ENCODE peak calls at places on chromosomes 3 and 15, in seven cellular contexts. One of them, this sample, is unnamed.

GRCh38 chr3:146019508-146019907 is 141.5 kb downstream of the PLOD2 start:
- DNase-seq in iPS-NIHi11: no peak
- DNase-seq in natural killer cell treated with Interleukin-12 subunit alpha and Interleukin-12 subunit beta and Interleukin-15 and Interleukin-18, amount 100 ng/mL, for 72 hours: no peak
- DNase-seq in EL: no peak
- DNase-seq in left cardiac atrium: no peak
- DNase-seq in NCI-H1436: no peak
- DNase-seq in GM12891: no peak
- DNase-seq in this sample: no peak

GRCh38 chr3:134074790-134075567 is 45.3 kb upstream of the SLCO2A1 start:
- DNase-seq in left cardiac atrium: no peak
- DNase-seq in GM12891: no peak
- DNase-seq in natural killer cell treated with Interleukin-12 subunit alpha and Interleukin-12 subunit beta and Interleukin-15 and Interleukin-18, amount 100 ng/mL, for 72 hours: no peak
- DNase-seq in iPS-NIHi11: no peak
- DNase-seq in NCI-H1436: no peak
- DNase-seq in EL: no peak
- DNase-seq in this sample: no peak

GRCh38 chr3:148379763-148380162 is 317.9 kb upstream of the AGTR1 start:
- DNase-seq in left cardiac atrium: no peak
- DNase-seq in NCI-H1436: peak
- DNase-seq in natural killer cell treated with Interleukin-12 subunit alpha and Interleukin-12 subunit beta and Interleukin-15 and Interleukin-18, amount 100 ng/mL, for 72 hours: no peak
- DNase-seq in EL: peak
- DNase-seq in iPS-NIHi11: peak
- DNase-seq in GM12891: peak
- DNase-seq in this sample: no peak

GRCh38 chr3:61855211-61855610 is 293.8 kb downstream of the PTPRG start:
- DNase-seq in iPS-NIHi11: no peak
- DNase-seq in natural killer cell treated with Interleukin-12 subunit alpha and Interleukin-12 subunit beta and Interleukin-15 and Interleukin-18, amount 100 ng/mL, for 72 hours: no peak
- DNase-seq in NCI-H1436: no peak
- DNase-seq in GM12891: no peak
- DNase-seq in left cardiac atrium: no peak
- DNase-seq in EL: no peak
- DNase-seq in this sample: no peak

GRCh38 chr15:74158855-74159650 is 14.5 kb upstream of the ISLR start:
- DNase-seq in NCI-H1436: no peak
- DNase-seq in iPS-NIHi11: no peak
- DNase-seq in EL: no peak
- DNase-seq in left cardiac atrium: no peak
- DNase-seq in natural killer cell treated with Interleukin-12 subunit alpha and Interleukin-12 subunit beta and Interleukin-15 and Interleukin-18, amount 100 ng/mL, for 72 hours: no peak
- DNase-seq in GM12891: no peak
- DNase-seq in this sample: no peak

GRCh38 chr15:52040167-52040900 is 21.3 kb downstream of the MAPK6 start:
- DNase-seq in EL: no peak
- DNase-seq in left cardiac atrium: no peak
- DNase-seq in natural killer cell treated with Interleukin-12 subunit alpha and Interleukin-12 subunit beta and Interleukin-15 and Interleukin-18, amount 100 ng/mL, for 72 hours: no peak
- DNase-seq in iPS-NIHi11: no peak
- DNase-seq in NCI-H1436: no peak
- DNase-seq in GM12891: no peak
- DNase-seq in this sample: no peak

GRCh38 chr3:197371521-197372075 is 73.2 kb upstream of the DLG1 start:
- DNase-seq in EL: no peak
- DNase-seq in NCI-H1436: peak
- DNase-seq in left cardiac atrium: no peak
- DNase-seq in iPS-NIHi11: peak
- DNase-seq in natural killer cell treated with Interleukin-12 subunit alpha and Interleukin-12 subunit beta and Interleukin-15 and Interleukin-18, amount 100 ng/mL, for 72 hours: no peak
- DNase-seq in GM12891: no peak
- DNase-seq in this sample: no peak

GRCh38 chr3:186413615-186414415 is 51.8 kb upstream of the DGKG start:
- DNase-seq in left cardiac atrium: peak
- DNase-seq in iPS-NIHi11: peak
- DNase-seq in GM12891: no peak
- DNase-seq in NCI-H1436: no peak
- DNase-seq in EL: peak
- DNase-seq in natural killer cell treated with Interleukin-12 subunit alpha and Interleukin-12 subunit beta and Interleukin-15 and Interleukin-18, amount 100 ng/mL, for 72 hours: no peak
- DNase-seq in this sample: peak

GRCh38 chr15:83698294-83698693 is 44.4 kb downstream of the ADAMTSL3 start:
- DNase-seq in EL: peak
- DNase-seq in natural killer cell treated with Interleukin-12 subunit alpha and Interleukin-12 subunit beta and Interleukin-15 and Interleukin-18, amount 100 ng/mL, for 72 hours: no peak
- DNase-seq in left cardiac atrium: peak
- DNase-seq in GM12891: no peak
- DNase-seq in iPS-NIHi11: no peak
- DNase-seq in NCI-H1436: no peak
- DNase-seq in this sample: peak

GRCh38 chr3:152039887-152040286 is 166.4 kb downstream of the SUCNR1 start:
- DNase-seq in NCI-H1436: no peak
- DNase-seq in EL: no peak
- DNase-seq in left cardiac atrium: no peak
- DNase-seq in natural killer cell treated with Interleukin-12 subunit alpha and Interleukin-12 subunit beta and Interleukin-15 and Interleukin-18, amount 100 ng/mL, for 72 hours: no peak
- DNase-seq in GM12891: no peak
- DNase-seq in iPS-NIHi11: no peak
- DNase-seq in this sample: no peak

GRCh38 chr3:172154768-172155649 is 115.6 kb downstream of the FNDC3B start:
- DNase-seq in iPS-NIHi11: no peak
- DNase-seq in GM12891: no peak
- DNase-seq in left cardiac atrium: no peak
- DNase-seq in EL: no peak
- DNase-seq in NCI-H1436: no peak
- DNase-seq in natural killer cell treated with Interleukin-12 subunit alpha and Interleukin-12 subunit beta and Interleukin-15 and Interleukin-18, amount 100 ng/mL, for 72 hours: no peak
- DNase-seq in this sample: peak

This sample was measured in transverse colon.